ENCODE peak calls at places on chromosomes 1 and 21, in seven cellular contexts. One of them, this sample, is unnamed.

GRCh38 chr1:157968951-157969350 is 24.5 kb upstream of the KIRREL1 start:
- DNase-seq in BE2C: no peak
- DNase-seq in HEK293T: no peak
- DNase-seq in DMS79: no peak
- DNase-seq in NCI-H748 treated with DMSO at 0.1 percent for 48 hours: no peak
- DNase-seq in neuronal stem cell: no peak
- DNase-seq in amniotic stem cell: peak
- DNase-seq in this sample: no peak

GRCh38 chr1:227757781-227758180 is 22.5 kb downstream of the SNAP47 start:
- DNase-seq in BE2C: no peak
- DNase-seq in HEK293T: no peak
- DNase-seq in DMS79: no peak
- DNase-seq in NCI-H748 treated with DMSO at 0.1 percent for 48 hours: no peak
- DNase-seq in neuronal stem cell: no peak
- DNase-seq in amniotic stem cell: no peak
- DNase-seq in this sample: no peak

GRCh38 chr1:200240655-200241054 is 169.2 kb downstream of the ZNF281 start:
- DNase-seq in BE2C: no peak
- DNase-seq in HEK293T: no peak
- DNase-seq in DMS79: no peak
- DNase-seq in NCI-H748 treated with DMSO at 0.1 percent for 48 hours: no peak
- DNase-seq in neuronal stem cell: no peak
- DNase-seq in amniotic stem cell: no peak
- DNase-seq in this sample: no peak

GRCh38 chr1:227844320-227845114 is 29.0 kb downstream of the PRSS38 start:
- DNase-seq in BE2C: no peak
- DNase-seq in HEK293T: no peak
- DNase-seq in DMS79: no peak
- DNase-seq in NCI-H748 treated with DMSO at 0.1 percent for 48 hours: no peak
- DNase-seq in neuronal stem cell: no peak
- DNase-seq in amniotic stem cell: no peak
- DNase-seq in this sample: no peak

GRCh38 chr1:161190962-161191521 is 7.8 kb downstream of the ADAMTS4 start:
- DNase-seq in BE2C: peak
- DNase-seq in HEK293T: no peak
- DNase-seq in DMS79: no peak
- DNase-seq in NCI-H748 treated with DMSO at 0.1 percent for 48 hours: no peak
- DNase-seq in neuronal stem cell: no peak
- DNase-seq in amniotic stem cell: no peak
- DNase-seq in this sample: no peak

GRCh38 chr1:54649921-54650320 is 8.3 kb downstream of the MROH7 start:
- DNase-seq in BE2C: no peak
- DNase-seq in HEK293T: peak
- DNase-seq in DMS79: no peak
- DNase-seq in NCI-H748 treated with DMSO at 0.1 percent for 48 hours: no peak
- DNase-seq in neuronal stem cell: no peak
- DNase-seq in amniotic stem cell: no peak
- DNase-seq in this sample: no peak

GRCh38 chr1:173507847-173508209 is 30.7 kb downstream of the PRDX6 start:
- DNase-seq in BE2C: no peak
- DNase-seq in HEK293T: no peak
- DNase-seq in DMS79: no peak
- DNase-seq in NCI-H748 treated with DMSO at 0.1 percent for 48 hours: no peak
- DNase-seq in neuronal stem cell: no peak
- DNase-seq in amniotic stem cell: no peak
- DNase-seq in this sample: no peak

GRCh38 chr1:46446646-46447498 is 42.8 kb upstream of the DMBX1 start:
- DNase-seq in BE2C: peak
- DNase-seq in HEK293T: peak
- DNase-seq in DMS79: peak
- DNase-seq in NCI-H748 treated with DMSO at 0.1 percent for 48 hours: peak
- DNase-seq in neuronal stem cell: peak
- DNase-seq in amniotic stem cell: peak
- DNase-seq in this sample: peak

GRCh38 chr1:59560807-59561450 is 253.8 kb upstream of the HOOK1 start:
- DNase-seq in BE2C: no peak
- DNase-seq in HEK293T: no peak
- DNase-seq in DMS79: no peak
- DNase-seq in NCI-H748 treated with DMSO at 0.1 percent for 48 hours: no peak
- DNase-seq in neuronal stem cell: no peak
- DNase-seq in amniotic stem cell: no peak
- DNase-seq in this sample: no peak

GRCh38 chr1:200351826-200352549 is 57.8 kb downstream of the ZNF281 start:
- DNase-seq in BE2C: no peak
- DNase-seq in HEK293T: no peak
- DNase-seq in DMS79: no peak
- DNase-seq in NCI-H748 treated with DMSO at 0.1 percent for 48 hours: no peak
- DNase-seq in neuronal stem cell: no peak
- DNase-seq in amniotic stem cell: peak
- DNase-seq in this sample: peak

GRCh38 chr1:221310180-221310579 is 430.9 kb downstream of the HLX start:
- DNase-seq in BE2C: no peak
- DNase-seq in HEK293T: no peak
- DNase-seq in DMS79: peak
- DNase-seq in NCI-H748 treated with DMSO at 0.1 percent for 48 hours: no peak
- DNase-seq in neuronal stem cell: no peak
- DNase-seq in amniotic stem cell: no peak
- DNase-seq in this sample: no peak

GRCh38 chr1:162629651-162630050 is 2.6 kb upstream of the DDR2 start:
- DNase-seq in BE2C: no peak
- DNase-seq in HEK293T: no peak
- DNase-seq in DMS79: no peak
- DNase-seq in NCI-H748 treated with DMSO at 0.1 percent for 48 hours: no peak
- DNase-seq in neuronal stem cell: no peak
- DNase-seq in amniotic stem cell: peak
- DNase-seq in this sample: no peak

GRCh38 chr1:88773540-88774150 is 89.6 kb downstream of the PKN2 start:
- DNase-seq in BE2C: no peak
- DNase-seq in HEK293T: no peak
- DNase-seq in DMS79: no peak
- DNase-seq in NCI-H748 treated with DMSO at 0.1 percent for 48 hours: no peak
- DNase-seq in neuronal stem cell: no peak
- DNase-seq in amniotic stem cell: no peak
- DNase-seq in this sample: no peak

GRCh38 chr1:200435200-200435780 is 25.5 kb upstream of the ZNF281 start:
- DNase-seq in BE2C: no peak
- DNase-seq in HEK293T: no peak
- DNase-seq in DMS79: no peak
- DNase-seq in NCI-H748 treated with DMSO at 0.1 percent for 48 hours: no peak
- DNase-seq in neuronal stem cell: no peak
- DNase-seq in amniotic stem cell: no peak
- DNase-seq in this sample: no peak

GRCh38 chr1:26853600-26853999 is 9.3 kb upstream of the SFN start:
- DNase-seq in BE2C: no peak
- DNase-seq in HEK293T: no peak
- DNase-seq in DMS79: no peak
- DNase-seq in NCI-H748 treated with DMSO at 0.1 percent for 48 hours: no peak
- DNase-seq in neuronal stem cell: no peak
- DNase-seq in amniotic stem cell: no peak
- DNase-seq in this sample: no peak

GRCh38 chr21:44820851-44821250 is 3.0 kb upstream of the SUMO3 start:
- DNase-seq in BE2C: no peak
- DNase-seq in HEK293T: no peak
- DNase-seq in DMS79: no peak
- DNase-seq in NCI-H748 treated with DMSO at 0.1 percent for 48 hours: no peak
- DNase-seq in neuronal stem cell: no peak
- DNase-seq in amniotic stem cell: peak
- DNase-seq in this sample: no peak

GRCh38 chr21:30194701-30195299 is 21.1 kb downstream of the CLDN8 start:
- DNase-seq in BE2C: peak
- DNase-seq in HEK293T: peak
- DNase-seq in DMS79: no peak
- DNase-seq in NCI-H748 treated with DMSO at 0.1 percent for 48 hours: no peak
- DNase-seq in neuronal stem cell: peak
- DNase-seq in amniotic stem cell: no peak
- DNase-seq in this sample: peak

GRCh38 chr1:109621402-109622101 is 1.9 kb downstream of the AMPD2 start:
- DNase-seq in BE2C: no peak
- DNase-seq in HEK293T: no peak
- DNase-seq in DMS79: no peak
- DNase-seq in NCI-H748 treated with DMSO at 0.1 percent for 48 hours: no peak
- DNase-seq in neuronal stem cell: no peak
- DNase-seq in amniotic stem cell: no peak
- DNase-seq in this sample: no peak